ENCODE peak calls at places on chromosome 14, in ten cellular contexts. U, A, T, Z, L, P, Y, V, O and W are unnamed samples.

GRCh38 chr14:59638885-59639284 is 62.3 kb upstream of the CCDC175 start:
- DNase-seq in U (no peak), A (no peak), T (no peak), Z (no peak), L (no peak), P (no peak), Y (no peak), V (no peak), O (no peak), W (no peak)

GRCh38 chr14:100032749-100033148 is 32.5 kb upstream of the EVL start:
- DNase-seq in U (no peak), A (no peak), T (no peak), Z (no peak), L (no peak), P (no peak), Y (no peak), V (no peak), O (no peak), W (no peak)

GRCh38 chr14:81269100-81269978 is 48.6 kb upstream of the GTF2A1 start:
- DNase-seq in U (no peak), A (peak; percentile 53), T (no peak), Z (no peak), L (no peak), P (no peak), Y (peak; percentile 61), V (no peak), O (no peak), W (peak; percentile 69)

GRCh38 chr14:90583916-90584605 is 187.2 kb downstream of the CALM1 start:
- DNase-seq in U (no peak), A (no peak), T (no peak), Z (no peak), L (no peak), P (no peak), Y (no peak), V (no peak), O (no peak), W (no peak)

GRCh38 chr14:95463173-95463901 is 53.1 kb downstream of the SYNE3 start:
- DNase-seq in U (no peak), A (no peak), T (no peak), Z (peak; percentile 66), L (no peak), P (no peak), Y (no peak), V (peak; percentile 65), O (peak; percentile 74), W (no peak)

GRCh38 chr14:101509730-101510371 is 51.4 kb upstream of the DIO3 start:
- DNase-seq in U (no peak), A (no peak), T (no peak), Z (no peak), L (peak; percentile 26), P (peak; percentile 6), Y (no peak), V (no peak), O (peak; percentile 7), W (no peak)

GRCh38 chr14:20413785-20414117 is 450 bp upstream of the TEP1 start:
- DNase-seq in U (no peak), A (no peak), T (no peak), Z (peak; percentile 21), L (no peak), P (no peak), Y (no peak), V (no peak), O (no peak), W (no peak)

GRCh38 chr14:96581902-96582640 is 79.9 kb downstream of the PAPOLA start:
- DNase-seq in U (no peak), A (no peak), T (no peak), Z (no peak), L (no peak), P (no peak), Y (peak; percentile 53), V (no peak), O (no peak), W (no peak)

GRCh38 chr14:34580381-34580780 is 40.9 kb upstream of the EAPP start:
- DNase-seq in U (no peak), A (no peak), T (no peak), Z (no peak), L (no peak), P (no peak), Y (no peak), V (no peak), O (peak; percentile 1), W (no peak)

GRCh38 chr14:95361373-95362179 is 41.9 kb upstream of the CLMN start:
- DNase-seq in U (no peak), A (no peak), T (no peak), Z (peak; percentile 75), L (peak; percentile 61), P (no peak), Y (peak; percentile 70), V (peak; percentile 68), O (peak; percentile 79), W (no peak)

GRCh38 chr14:55412686-55413085 is 1.1 kb upstream of the ATG14 start:
- DNase-seq in U (no peak), A (peak; percentile 98), T (no peak), Z (no peak), L (no peak), P (no peak), Y (no peak), V (no peak), O (no peak), W (no peak)

GRCh38 chr14:88005978-88006851 is 1.3 kb downstream of the GPR65 start:
- DNase-seq in U (no peak), A (no peak), T (peak; percentile 56), Z (peak; percentile 30), L (peak; percentile 47), P (no peak), Y (no peak), V (no peak), O (no peak), W (no peak)

GRCh38 chr14:54348001-54348611 is 48.7 kb upstream of the CDKN3 start:
- DNase-seq in U (no peak), A (peak; percentile 48), T (no peak), Z (no peak), L (no peak), P (no peak), Y (peak; percentile 51), V (no peak), O (no peak), W (no peak)

GRCh38 chr14:28982228-28982627 is 215.6 kb downstream of the FOXG1 start:
- DNase-seq in U (no peak), A (no peak), T (no peak), Z (no peak), L (no peak), P (no peak), Y (no peak), V (no peak), O (no peak), W (no peak)
- H3K4me3 ChIP-seq in U (no peak overlapping the region), A (no peak overlapping the region), T (no peak overlapping the region), Z (no peak overlapping the region), L (no peak overlapping the region), P (no peak overlapping the region), Y (no peak overlapping the region), V (no peak overlapping the region), O (no peak overlapping the region), W (no peak overlapping the region)

GRCh38 chr14:24871302-24871701 is 178.6 kb downstream of the STXBP6 start:
- DNase-seq in U (no peak), A (no peak), T (no peak), Z (no peak), L (no peak), P (no peak), Y (no peak), V (no peak), O (no peak), W (peak; percentile 60)

GRCh38 chr14:24866067-24866466 is 183.9 kb downstream of the STXBP6 start:
- DNase-seq in U (no peak), A (no peak), T (no peak), Z (no peak), L (no peak), P (no peak), Y (no peak), V (no peak), O (no peak), W (no peak)

GRCh38 chr14:24873551-24873950 is 176.4 kb downstream of the STXBP6 start:
- DNase-seq in U (no peak), A (no peak), T (no peak), Z (no peak), L (no peak), P (no peak), Y (no peak), V (no peak), O (no peak), W (no peak)

GRCh38 chr14:24863933-24864708 is 185.8 kb downstream of the STXBP6 start:
- DNase-seq in U (no peak), A (no peak), T (no peak), Z (no peak), L (no peak), P (no peak), Y (no peak), V (no peak), O (no peak), W (no peak)

DNA sequence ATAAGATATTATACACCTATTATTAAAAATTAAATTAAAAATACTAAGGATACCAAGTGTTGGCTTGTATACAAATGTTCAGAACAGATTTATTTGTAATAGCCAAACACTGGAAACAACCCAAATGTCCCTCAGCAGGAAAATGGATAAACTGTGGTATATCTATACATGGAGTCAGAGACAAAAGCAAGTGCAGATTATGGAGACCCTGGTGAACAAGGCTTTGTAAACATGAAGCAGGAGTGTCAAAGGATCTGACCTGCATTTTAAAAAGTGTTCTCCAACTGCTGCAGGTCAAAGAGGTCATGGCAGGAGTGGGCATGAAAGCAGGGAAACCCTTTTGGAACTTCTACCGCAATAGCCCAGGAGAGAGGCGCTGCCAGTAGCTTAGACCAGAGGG is 181.6 kb downstream of the STXBP6 start:
- DNase-seq in U (no peak), A (no peak), T (no peak), Z (no peak), L (no peak), P (no peak), Y (no peak), V (no peak), O (no peak), W (no peak)
- H3K9me3 ChIP-seq in U (no peaks in the 10 kb centered on the region), A (no peaks in the 10 kb centered on the region), T (no peaks in the 10 kb centered on the region), Z (no peaks in the 10 kb centered on the region), L (no peaks in the 10 kb centered on the region), P (no peaks in the 10 kb centered on the region), Y (no peaks in the 10 kb centered on the region), V (no peaks in the 10 kb centered on the region), O (no peaks in the 10 kb centered on the region), W (no peaks in the 10 kb centered on the region)

DNA sequence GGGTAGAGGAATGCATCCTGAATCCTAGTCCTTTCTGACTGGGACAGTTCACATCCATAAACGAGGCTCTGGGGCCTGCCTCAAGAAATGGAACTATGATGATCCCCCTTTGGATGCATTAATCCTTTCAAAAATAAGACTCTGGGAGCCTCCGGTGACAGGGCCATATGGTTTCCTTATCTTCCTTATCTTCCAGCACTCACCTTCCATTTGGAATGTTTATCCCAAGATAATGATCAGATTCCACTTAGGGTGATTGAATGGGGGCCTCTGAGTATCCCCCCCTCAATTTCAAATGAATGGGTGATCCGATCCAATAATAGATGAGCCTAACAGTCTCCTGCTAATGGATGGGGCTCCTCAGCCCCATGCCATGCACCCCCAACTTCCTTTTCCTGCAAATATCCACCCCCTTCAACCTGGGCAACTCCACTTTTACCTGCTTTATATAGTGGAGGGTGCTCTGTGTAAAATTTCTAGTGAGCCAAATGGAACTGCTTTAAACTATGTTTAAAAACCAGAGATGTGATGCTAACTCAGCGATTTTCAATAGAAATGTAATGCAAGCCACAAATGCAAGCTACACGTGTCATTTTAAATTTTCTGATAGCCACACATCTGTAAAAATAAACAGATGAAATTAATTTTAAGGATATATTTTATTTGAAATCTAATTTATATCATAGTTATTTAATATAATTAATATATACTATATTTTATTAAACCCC is 157.8 kb downstream of the ZFP36L1 start:
- DNase-seq in U (no peak), A (peak; percentile 19), T (no peak), Z (no peak), L (no peak), P (no peak), Y (no peak), V (no peak), O (no peak), W (no peak)
- H3K4me1 ChIP-seq in U (peaks cover 33% of the 10 kb centered on the region), A (peaks cover 9% of the 10 kb centered on the region), T (no peaks in the 10 kb centered on the region), Z (peaks cover 32% of the 10 kb centered on the region), L (peaks cover 52% of the 10 kb centered on the region), P (peaks cover 74% of the 10 kb centered on the region), Y (peaks cover 13% of the 10 kb centered on the region), V (no peaks in the 10 kb centered on the region), O (peaks cover 4% of the 10 kb centered on the region), W (peaks cover 43% of the 10 kb centered on the region)

GRCh38 chr14:50335989-50336391 is 23.9 kb downstream of the DMAC2L start:
- DNase-seq in U (no peak), A (no peak), T (no peak), Z (no peak), L (no peak), P (peak; percentile 38), Y (no peak), V (no peak), O (no peak), W (no peak)
- H3K4me3 ChIP-seq in U (no peak overlapping the region), A (no peak overlapping the region), T (no peak overlapping the region), Z (no peak overlapping the region), L (no peak overlapping the region), P (no peak overlapping the region), Y (no peak overlapping the region), V (no peak overlapping the region), O (no peak overlapping the region), W (no peak overlapping the region)